ENCODE peak calls at places on chromosome 3, in seven cellular contexts. T is IMR-90, F is mesendoderm, S is neuronal stem cell, B is H1, H is trophoblast cell, O is mesenchymal stem cell. C is an unnamed sample.

GRCh38 chr3:52253314-52254260 is 8.0 kb downstream of the PPM1M start:
- DNase-seq in H (no peak), S (no peak), T (no peak), B (no peak), F (no peak), O (peak), C (no peak)

GRCh38 chr3:149879872-149880271 is 66.9 kb downstream of the RNF13 start:
- DNase-seq in H (peak), B (no peak), S (peak), O (peak), F (peak), T (peak), C (peak)

GRCh38 chr3:34382859-34383258 is 584.4 kb downstream of the PDCD6IP start:
- DNase-seq in F (no peak), S (no peak), O (no peak), B (no peak), H (no peak), T (no peak), C (no peak)

GRCh38 chr3:16883057-16883725 is 1.6 kb upstream of the PLCL2 start:
- DNase-seq in B (no peak), S (no peak), F (peak), H (peak), T (no peak), O (peak), C (peak)

GRCh38 chr3:37855363-37855970 is 6.2 kb upstream of the CTDSPL start:
- DNase-seq in S (peak), O (peak), H (peak), F (peak), T (peak), B (no peak), C (peak)

GRCh38 chr3:42683875-42684593 is 1.3 kb upstream of the KLHL40 start:
- DNase-seq in B (peak), S (no peak), F (peak), T (peak), H (peak), O (peak), C (no peak)

GRCh38 chr3:34011171-34012101 is 213.0 kb downstream of the PDCD6IP start:
- DNase-seq in S (no peak), H (peak), B (no peak), F (peak), T (peak), O (peak), C (peak)

GRCh38 chr3:188617988-188618701 is 464.2 kb downstream of the LPP start:
- DNase-seq in S (no peak), T (no peak), H (no peak), B (no peak), O (no peak), F (no peak), C (no peak)

GRCh38 chr3:102192575-102192974 is 242.2 kb upstream of the ZPLD1 start:
- DNase-seq in S (no peak), F (no peak), B (no peak), O (no peak), T (no peak), H (no peak), C (no peak)

GRCh38 chr3:157443873-157444770 is 7.5 kb downstream of the PTX3 start:
- DNase-seq in H (no peak), S (no peak), T (peak), F (no peak), O (no peak), B (no peak), C (no peak)

GRCh38 chr3:22594990-22595389 is 608.1 kb upstream of the UBE2E2 start:
- DNase-seq in T (no peak), S (no peak), H (no peak), F (no peak), B (no peak), O (no peak), C (no peak)

GRCh38 chr3:194481103-194481502 is 5.7 kb downstream of the ATP13A3 start:
- DNase-seq in S (no peak), O (peak), T (peak), B (no peak), F (no peak), H (no peak), C (no peak)

GRCh38 chr3:194572131-194572789 is 61.0 kb downstream of the TMEM44 start:
- DNase-seq in T (peak), H (peak), B (no peak), O (peak), F (peak), S (no peak), C (no peak)

GRCh38 chr3:161556533-161556932 is 59.9 kb downstream of the OTOL1 start:
- DNase-seq in T (no peak), B (no peak), O (peak), F (no peak), S (no peak), H (no peak), C (no peak)

GRCh38 chr3:50373146-50373864 is 14.0 kb upstream of the TMEM115 start:
- DNase-seq in S (no peak), F (no peak), O (no peak), T (no peak), B (no peak), H (no peak), C (peak)
- H3K23ac ChIP-seq in S (no peak), F (no peak), O (no peak), T (no peak), B (no peak), H (no peak), C (no peak)

DNA sequence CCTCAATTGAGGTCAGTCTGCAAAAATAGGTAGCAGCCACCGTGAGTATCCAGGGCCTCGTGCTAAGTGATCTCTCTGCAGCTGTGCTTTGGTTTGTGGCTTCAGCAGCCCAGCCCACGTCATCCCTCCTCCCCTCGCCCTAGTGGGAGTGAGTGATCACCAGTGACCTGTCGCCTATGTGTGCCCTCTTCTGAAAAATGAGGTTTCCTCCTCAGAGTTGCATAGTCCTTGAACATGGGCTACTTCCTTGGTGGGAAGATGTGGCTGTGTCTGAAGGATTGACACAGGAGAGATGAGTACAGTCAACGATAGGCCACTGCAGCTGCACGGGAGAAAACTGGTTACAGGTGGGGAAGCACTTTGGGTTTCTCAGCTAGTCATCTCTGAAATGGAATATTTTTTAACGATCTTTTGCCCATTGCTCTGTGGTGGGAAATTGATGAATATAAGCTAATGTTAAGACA is 144.8 kb upstream of the BHLHE40 start:
- DNase-seq in T (peak), B (no peak), F (no peak), O (peak), S (no peak), H (no peak), C (no peak)
- H3K23ac ChIP-seq in T (no peak), B (no peak), F (no peak), O (no peak), S (no peak), H (no peak), C (no peak)

GRCh38 chr3:112593258-112593657 is 31.4 kb downstream of the SLC35A5 start:
- DNase-seq in F (no peak), T (no peak), O (no peak), H (no peak), S (no peak), B (no peak), C (no peak)
- H3K23ac ChIP-seq in F (no peak), T (no peak), O (no peak), H (no peak), S (no peak), B (no peak), C (no peak)

GRCh38 chr3:49053543-49053942 is 24.3 kb upstream of the IMPDH2 start:
- DNase-seq in T (no peak), H (no peak), S (no peak), O (no peak), B (no peak), F (no peak), C (no peak)

GRCh38 chr3:49058011-49058410 is 28.8 kb upstream of the IMPDH2 start:
- DNase-seq in F (no peak), S (no peak), T (no peak), O (peak), H (peak), B (no peak), C (no peak)

GRCh38 chr3:49054344-49054862 is 25.2 kb upstream of the IMPDH2 start:
- DNase-seq in F (no peak), B (no peak), T (peak), O (peak), S (no peak), H (no peak), C (no peak)

GRCh38 chr3:49057268-49057667 is 28.1 kb upstream of the IMPDH2 start:
- DNase-seq in T (no peak), S (no peak), O (no peak), F (no peak), B (no peak), H (no peak), C (no peak)
- H3K23ac ChIP-seq in T (no peak), S (no peak), O (no peak), F (no peak), B (no peak), H (no peak), C (no peak)

GRCh38 chr3:120198305-120198878 is 86.6 kb downstream of the GPR156 start:
- DNase-seq in O (peak), F (peak), H (no peak), S (no peak), B (no peak), T (peak), C (no peak)
- H3K23ac ChIP-seq in O (no peak), F (no peak), H (no peak), S (no peak), B (no peak), T (no peak), C (no peak)

GRCh38 chr3:123644358-123644757 is 59.5 kb upstream of the HACD2 start:
- DNase-seq in H (no peak), T (no peak), B (no peak), S (no peak), O (no peak), F (no peak), C (no peak)
- H3K23ac ChIP-seq in H (no peak), T (no peak), B (no peak), S (no peak), O (no peak), F (no peak), C (no peak)

DNA sequence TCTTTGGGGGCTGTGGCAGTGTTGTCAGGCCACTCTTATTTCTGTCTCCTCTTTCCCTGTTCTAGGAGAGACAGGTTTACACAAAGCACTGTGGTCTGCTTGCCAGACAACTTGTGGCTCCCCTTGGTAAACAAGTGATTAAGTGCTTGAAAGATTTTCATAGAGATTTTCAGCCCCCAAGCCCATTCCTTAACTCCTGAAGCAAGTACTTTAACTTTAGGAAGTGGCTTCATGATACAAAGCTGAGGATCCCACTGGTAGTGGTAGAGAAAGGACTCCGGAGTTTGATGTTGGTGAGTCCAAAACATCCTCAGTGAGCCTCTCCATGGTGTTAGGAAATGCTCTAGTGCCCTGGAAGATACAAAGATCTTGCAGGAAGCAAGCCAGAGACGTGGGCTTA is 12.0 kb downstream of the ZBTB38 start:
- DNase-seq in B (no peak), O (no peak), F (no peak), S (no peak), T (no peak), H (no peak), C (no peak)
- H3K23ac ChIP-seq in B (no peak), O (no peak), F (no peak), S (no peak), T (peak), H (no peak), C (no peak)

GRCh38 chr3:49738067-49738713 is 14.4 kb upstream of the GMPPB start:
- DNase-seq in F (no peak), H (no peak), S (no peak), T (no peak), O (no peak), B (no peak), C (no peak)
- H3K23ac ChIP-seq in F (no peak), H (no peak), S (no peak), T (no peak), O (no peak), B (no peak), C (no peak)

DNA sequence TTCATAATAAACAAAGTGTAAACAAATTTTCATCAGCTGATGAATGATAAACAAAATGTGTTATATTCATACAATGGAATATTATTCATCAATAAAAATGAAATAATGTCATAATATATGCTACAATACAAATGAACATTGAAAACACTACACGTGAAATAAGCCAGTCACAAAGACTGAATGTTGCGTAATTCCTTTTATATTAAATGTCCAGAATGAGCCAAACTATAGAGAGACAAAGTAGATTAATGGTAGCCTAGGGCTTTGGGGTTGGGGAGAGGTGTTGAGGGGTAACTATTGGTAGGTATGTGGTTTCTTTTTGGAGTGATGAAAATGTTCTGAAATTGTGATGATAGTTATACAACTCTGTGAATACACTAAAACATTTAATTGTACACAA is 292.9 kb upstream of the PDZRN3 start:
- DNase-seq in F (no peak), S (no peak), O (no peak), T (no peak), H (no peak), B (no peak), C (no peak)
- H3K23ac ChIP-seq in F (no peak), S (no peak), O (no peak), T (no peak), H (no peak), B (no peak), C (no peak)